ENCODE peak calls at places on chromosomes 2 and 18, in six cellular contexts. One of them, this sample, is unnamed.

GRCh38 chr2:230942920-230943896 is 18.2 kb upstream of the GPR55 start:
- DNase-seq in cardiac septum: peak; percentile 76
- DNase-seq in hepatocyte: no peak
- DNase-seq in stimulated activated CD4-positive, alpha-beta T cell treated with anti-CD3 and anti-CD28 coated beads, TNF-alpha, amount 100 ng/mL, for 4 hours: no peak
- DNase-seq in NCI-H460: no peak
- DNase-seq in GM03348: no peak
- DNase-seq in this sample: no peak

GRCh38 chr2:20141056-20141762 is 83.7 kb downstream of the SDC1 start:
- DNase-seq in cardiac septum: no peak
- DNase-seq in NCI-H460: peak; percentile 49
- DNase-seq in stimulated activated CD4-positive, alpha-beta T cell treated with anti-CD3 and anti-CD28 coated beads, TNF-alpha, amount 100 ng/mL, for 4 hours: no peak
- DNase-seq in hepatocyte: peak; percentile 78
- DNase-seq in GM03348: peak; percentile 97
- DNase-seq in this sample: peak; percentile 89

GRCh38 chr2:163717993-163718680 is 17.7 kb downstream of the FIGN start:
- DNase-seq in GM03348: no peak
- DNase-seq in stimulated activated CD4-positive, alpha-beta T cell treated with anti-CD3 and anti-CD28 coated beads, TNF-alpha, amount 100 ng/mL, for 4 hours: no peak
- DNase-seq in hepatocyte: no peak
- DNase-seq in NCI-H460: no peak
- DNase-seq in cardiac septum: no peak
- DNase-seq in this sample: no peak

GRCh38 chr18:5424903-5425302 is 118.9 kb downstream of the EPB41L3 start:
- DNase-seq in NCI-H460: peak; percentile 36
- DNase-seq in stimulated activated CD4-positive, alpha-beta T cell treated with anti-CD3 and anti-CD28 coated beads, TNF-alpha, amount 100 ng/mL, for 4 hours: no peak
- DNase-seq in hepatocyte: peak; percentile 62
- DNase-seq in cardiac septum: no peak
- DNase-seq in GM03348: peak; percentile 28
- DNase-seq in this sample: no peak

GRCh38 chr2:199382091-199382490 is 75.6 kb downstream of the SATB2 start:
- DNase-seq in hepatocyte: no peak
- DNase-seq in cardiac septum: no peak
- DNase-seq in GM03348: no peak
- DNase-seq in NCI-H460: no peak
- DNase-seq in stimulated activated CD4-positive, alpha-beta T cell treated with anti-CD3 and anti-CD28 coated beads, TNF-alpha, amount 100 ng/mL, for 4 hours: no peak
- DNase-seq in this sample: no peak

GRCh38 chr2:136238552-136239346 is 120.8 kb upstream of the CXCR4 start:
- DNase-seq in hepatocyte: no peak
- DNase-seq in stimulated activated CD4-positive, alpha-beta T cell treated with anti-CD3 and anti-CD28 coated beads, TNF-alpha, amount 100 ng/mL, for 4 hours: no peak
- DNase-seq in GM03348: no peak
- DNase-seq in cardiac septum: no peak
- DNase-seq in NCI-H460: no peak
- DNase-seq in this sample: no peak

GRCh38 chr2:20834331-20834730 is 11.4 kb upstream of the LDAH start:
- DNase-seq in hepatocyte: no peak
- DNase-seq in stimulated activated CD4-positive, alpha-beta T cell treated with anti-CD3 and anti-CD28 coated beads, TNF-alpha, amount 100 ng/mL, for 4 hours: no peak
- DNase-seq in cardiac septum: no peak
- DNase-seq in GM03348: no peak
- DNase-seq in NCI-H460: no peak
- DNase-seq in this sample: no peak

GRCh38 chr2:127575185-127575765 is 39.8 kb downstream of the MYO7B start:
- DNase-seq in cardiac septum: peak; percentile 43
- DNase-seq in stimulated activated CD4-positive, alpha-beta T cell treated with anti-CD3 and anti-CD28 coated beads, TNF-alpha, amount 100 ng/mL, for 4 hours: no peak
- DNase-seq in NCI-H460: no peak
- DNase-seq in GM03348: no peak
- DNase-seq in hepatocyte: no peak
- DNase-seq in this sample: no peak

GRCh38 chr2:238285653-238286082 is 2.7 kb downstream of the PER2 start:
- DNase-seq in cardiac septum: no peak
- DNase-seq in stimulated activated CD4-positive, alpha-beta T cell treated with anti-CD3 and anti-CD28 coated beads, TNF-alpha, amount 100 ng/mL, for 4 hours: no peak
- DNase-seq in GM03348: peak; percentile 91
- DNase-seq in NCI-H460: peak; percentile 75
- DNase-seq in hepatocyte: peak; percentile 94
- DNase-seq in this sample: peak; percentile 81

GRCh38 chr2:215577356-215577755 is 141.5 kb upstream of the FN1 start:
- DNase-seq in stimulated activated CD4-positive, alpha-beta T cell treated with anti-CD3 and anti-CD28 coated beads, TNF-alpha, amount 100 ng/mL, for 4 hours: no peak
- DNase-seq in NCI-H460: no peak
- DNase-seq in cardiac septum: no peak
- DNase-seq in hepatocyte: no peak
- DNase-seq in GM03348: no peak
- DNase-seq in this sample: no peak

GRCh38 chr2:38462121-38462634 is 85.1 kb upstream of the ATL2 start:
- DNase-seq in stimulated activated CD4-positive, alpha-beta T cell treated with anti-CD3 and anti-CD28 coated beads, TNF-alpha, amount 100 ng/mL, for 4 hours: no peak
- DNase-seq in cardiac septum: no peak
- DNase-seq in GM03348: peak; percentile 89
- DNase-seq in NCI-H460: no peak
- DNase-seq in hepatocyte: peak; percentile 73
- DNase-seq in this sample: no peak

GRCh38 chr2:85106489-85107180 is 26.6 kb upstream of the TCF7L1 start:
- DNase-seq in stimulated activated CD4-positive, alpha-beta T cell treated with anti-CD3 and anti-CD28 coated beads, TNF-alpha, amount 100 ng/mL, for 4 hours: no peak
- DNase-seq in NCI-H460: no peak
- DNase-seq in hepatocyte: peak; percentile 19
- DNase-seq in GM03348: peak; percentile 29
- DNase-seq in cardiac septum: no peak
- DNase-seq in this sample: no peak

GRCh38 chr2:128475427-128476211 is 157.0 kb upstream of the HS6ST1 start:
- DNase-seq in cardiac septum: peak; percentile 57
- DNase-seq in GM03348: no peak
- DNase-seq in NCI-H460: no peak
- DNase-seq in hepatocyte: no peak
- DNase-seq in stimulated activated CD4-positive, alpha-beta T cell treated with anti-CD3 and anti-CD28 coated beads, TNF-alpha, amount 100 ng/mL, for 4 hours: no peak
- DNase-seq in this sample: peak; percentile 48

GRCh38 chr2:144331652-144332355 is 188.1 kb downstream of the ZEB2 start:
- DNase-seq in stimulated activated CD4-positive, alpha-beta T cell treated with anti-CD3 and anti-CD28 coated beads, TNF-alpha, amount 100 ng/mL, for 4 hours: no peak
- DNase-seq in NCI-H460: no peak
- DNase-seq in cardiac septum: peak; percentile 89
- DNase-seq in hepatocyte: no peak
- DNase-seq in GM03348: no peak
- DNase-seq in this sample: no peak

GRCh38 chr18:12438257-12438656 is 30.5 kb downstream of the PRELID3A start:
- DNase-seq in stimulated activated CD4-positive, alpha-beta T cell treated with anti-CD3 and anti-CD28 coated beads, TNF-alpha, amount 100 ng/mL, for 4 hours: no peak
- DNase-seq in NCI-H460: no peak
- DNase-seq in cardiac septum: no peak
- DNase-seq in hepatocyte: no peak
- DNase-seq in GM03348: no peak
- DNase-seq in this sample: no peak

GRCh38 chr2:79887747-79888374 is 375.0 kb downstream of the CTNNA2 start:
- DNase-seq in hepatocyte: peak; percentile 71
- DNase-seq in GM03348: peak; percentile 65
- DNase-seq in stimulated activated CD4-positive, alpha-beta T cell treated with anti-CD3 and anti-CD28 coated beads, TNF-alpha, amount 100 ng/mL, for 4 hours: no peak
- DNase-seq in NCI-H460: peak; percentile 61
- DNase-seq in cardiac septum: no peak
- DNase-seq in this sample: no peak

GRCh38 chr2:230864605-230865323 is at the start of gene ITM2C:
- DNase-seq in stimulated activated CD4-positive, alpha-beta T cell treated with anti-CD3 and anti-CD28 coated beads, TNF-alpha, amount 100 ng/mL, for 4 hours: peak; percentile 49
- DNase-seq in hepatocyte: peak; percentile 93
- DNase-seq in cardiac septum: no peak
- DNase-seq in GM03348: peak; percentile 95
- DNase-seq in NCI-H460: peak; percentile 52
- DNase-seq in this sample: peak; percentile 80

GRCh38 chr2:85659324-85659981 is 8.5 kb downstream of the SFTPB start:
- DNase-seq in cardiac septum: peak; percentile 68
- DNase-seq in stimulated activated CD4-positive, alpha-beta T cell treated with anti-CD3 and anti-CD28 coated beads, TNF-alpha, amount 100 ng/mL, for 4 hours: no peak
- DNase-seq in GM03348: no peak
- DNase-seq in NCI-H460: no peak
- DNase-seq in hepatocyte: no peak
- DNase-seq in this sample: peak; percentile 87

GRCh38 chr2:68357608-68358337 is 7.3 kb upstream of the PLEK start:
- DNase-seq in cardiac septum: no peak
- DNase-seq in NCI-H460: peak; percentile 48
- DNase-seq in stimulated activated CD4-positive, alpha-beta T cell treated with anti-CD3 and anti-CD28 coated beads, TNF-alpha, amount 100 ng/mL, for 4 hours: no peak
- DNase-seq in hepatocyte: peak; percentile 21
- DNase-seq in GM03348: peak; percentile 67
- DNase-seq in this sample: no peak

GRCh38 chr2:149357058-149357457 is 26.7 kb downstream of the LYPD6 start:
- DNase-seq in cardiac septum: no peak
- DNase-seq in NCI-H460: no peak
- DNase-seq in GM03348: no peak
- DNase-seq in stimulated activated CD4-positive, alpha-beta T cell treated with anti-CD3 and anti-CD28 coated beads, TNF-alpha, amount 100 ng/mL, for 4 hours: no peak
- DNase-seq in hepatocyte: no peak
- DNase-seq in this sample: no peak

GRCh38 chr18:34661464-34662087 is 48.5 kb upstream of the DTNA start:
- DNase-seq in cardiac septum: no peak
- DNase-seq in NCI-H460: peak; percentile 47
- DNase-seq in stimulated activated CD4-positive, alpha-beta T cell treated with anti-CD3 and anti-CD28 coated beads, TNF-alpha, amount 100 ng/mL, for 4 hours: no peak
- DNase-seq in GM03348: peak; percentile 71
- DNase-seq in hepatocyte: peak; percentile 58
- DNase-seq in this sample: no peak

GRCh38 chr2:134372611-134373131 is 118.8 kb downstream of the MGAT5 start:
- DNase-seq in cardiac septum: no peak
- DNase-seq in GM03348: peak; percentile 75
- DNase-seq in stimulated activated CD4-positive, alpha-beta T cell treated with anti-CD3 and anti-CD28 coated beads, TNF-alpha, amount 100 ng/mL, for 4 hours: no peak
- DNase-seq in NCI-H460: no peak
- DNase-seq in hepatocyte: peak; percentile 28
- DNase-seq in this sample: no peak

GRCh38 chr18:48905541-48905940 is 45.2 kb downstream of the SMAD7 start:
- DNase-seq in stimulated activated CD4-positive, alpha-beta T cell treated with anti-CD3 and anti-CD28 coated beads, TNF-alpha, amount 100 ng/mL, for 4 hours: no peak
- DNase-seq in hepatocyte: no peak
- DNase-seq in NCI-H460: no peak
- DNase-seq in GM03348: no peak
- DNase-seq in cardiac septum: no peak
- DNase-seq in this sample: no peak

GRCh38 chr2:207511851-207512250 is 17.9 kb upstream of the CREB1 start:
- DNase-seq in cardiac septum: no peak
- DNase-seq in stimulated activated CD4-positive, alpha-beta T cell treated with anti-CD3 and anti-CD28 coated beads, TNF-alpha, amount 100 ng/mL, for 4 hours: no peak
- DNase-seq in hepatocyte: no peak
- DNase-seq in NCI-H460: no peak
- DNase-seq in GM03348: no peak
- DNase-seq in this sample: no peak

GRCh38 chr2:196274387-196274809 is 103.0 kb upstream of the STK17B start:
- DNase-seq in hepatocyte: peak; percentile 41
- DNase-seq in cardiac septum: no peak
- DNase-seq in NCI-H460: no peak
- DNase-seq in GM03348: peak; percentile 33
- DNase-seq in stimulated activated CD4-positive, alpha-beta T cell treated with anti-CD3 and anti-CD28 coated beads, TNF-alpha, amount 100 ng/mL, for 4 hours: no peak
- DNase-seq in this sample: no peak

GRCh38 chr2:70541481-70542020 is 12.1 kb downstream of the TGFA start:
- DNase-seq in GM03348: peak; percentile 67
- DNase-seq in stimulated activated CD4-positive, alpha-beta T cell treated with anti-CD3 and anti-CD28 coated beads, TNF-alpha, amount 100 ng/mL, for 4 hours: no peak
- DNase-seq in hepatocyte: no peak
- DNase-seq in NCI-H460: no peak
- DNase-seq in cardiac septum: no peak
- DNase-seq in this sample: no peak

GRCh38 chr2:91839904-91840868 is 3031.0 kb upstream of the TEKT4 start:
- DNase-seq in NCI-H460: no peak
- DNase-seq in GM03348: peak; percentile 2
- DNase-seq in hepatocyte: no peak
- DNase-seq in cardiac septum: no peak
- DNase-seq in stimulated activated CD4-positive, alpha-beta T cell treated with anti-CD3 and anti-CD28 coated beads, TNF-alpha, amount 100 ng/mL, for 4 hours: no peak
- DNase-seq in this sample: peak; percentile 54

GRCh38 chr2:69196327-69197117 is 183.5 kb downstream of the ANTXR1 start:
- DNase-seq in cardiac septum: no peak
- DNase-seq in stimulated activated CD4-positive, alpha-beta T cell treated with anti-CD3 and anti-CD28 coated beads, TNF-alpha, amount 100 ng/mL, for 4 hours: no peak
- DNase-seq in NCI-H460: no peak
- DNase-seq in hepatocyte: peak; percentile 53
- DNase-seq in GM03348: peak; percentile 70
- DNase-seq in this sample: no peak

GRCh38 chr18:79782566-79783308 is 15.0 kb upstream of the KCNG2 start:
- DNase-seq in GM03348: no peak
- DNase-seq in NCI-H460: no peak
- DNase-seq in hepatocyte: no peak
- DNase-seq in stimulated activated CD4-positive, alpha-beta T cell treated with anti-CD3 and anti-CD28 coated beads, TNF-alpha, amount 100 ng/mL, for 4 hours: no peak
- DNase-seq in cardiac septum: peak; percentile 69
- DNase-seq in this sample: peak; percentile 48

GRCh38 chr2:204737296-204737695 is 192.0 kb downstream of the PARD3B start:
- DNase-seq in stimulated activated CD4-positive, alpha-beta T cell treated with anti-CD3 and anti-CD28 coated beads, TNF-alpha, amount 100 ng/mL, for 4 hours: no peak
- DNase-seq in cardiac septum: no peak
- DNase-seq in GM03348: no peak
- DNase-seq in NCI-H460: no peak
- DNase-seq in hepatocyte: no peak
- DNase-seq in this sample: no peak

GRCh38 chr2:161415041-161415440 is 1.1 kb upstream of the TBR1 start:
- DNase-seq in NCI-H460: no peak
- DNase-seq in hepatocyte: no peak
- DNase-seq in GM03348: no peak
- DNase-seq in stimulated activated CD4-positive, alpha-beta T cell treated with anti-CD3 and anti-CD28 coated beads, TNF-alpha, amount 100 ng/mL, for 4 hours: no peak
- DNase-seq in cardiac septum: no peak
- DNase-seq in this sample: no peak

GRCh38 chr2:66899648-66900047 is 464.7 kb downstream of the MEIS1 start:
- DNase-seq in hepatocyte: no peak
- DNase-seq in NCI-H460: no peak
- DNase-seq in GM03348: no peak
- DNase-seq in cardiac septum: no peak
- DNase-seq in stimulated activated CD4-positive, alpha-beta T cell treated with anti-CD3 and anti-CD28 coated beads, TNF-alpha, amount 100 ng/mL, for 4 hours: no peak
- DNase-seq in this sample: no peak

GRCh38 chr2:113000436-113000835 is 4.8 kb upstream of the IL36A start:
- DNase-seq in GM03348: no peak
- DNase-seq in NCI-H460: no peak
- DNase-seq in stimulated activated CD4-positive, alpha-beta T cell treated with anti-CD3 and anti-CD28 coated beads, TNF-alpha, amount 100 ng/mL, for 4 hours: no peak
- DNase-seq in hepatocyte: no peak
- DNase-seq in cardiac septum: no peak
- DNase-seq in this sample: no peak

GRCh38 chr18:63322908-63323634 is 3.5 kb upstream of the BCL2 start:
- DNase-seq in hepatocyte: peak; percentile 84
- DNase-seq in cardiac septum: no peak
- DNase-seq in stimulated activated CD4-positive, alpha-beta T cell treated with anti-CD3 and anti-CD28 coated beads, TNF-alpha, amount 100 ng/mL, for 4 hours: no peak
- DNase-seq in GM03348: peak; percentile 75
- DNase-seq in NCI-H460: peak; percentile 52
- DNase-seq in this sample: no peak

GRCh38 chr2:222864296-222864695 is 3.5 kb downstream of the ACSL3 start:
- DNase-seq in hepatocyte: peak; percentile 9
- DNase-seq in cardiac septum: no peak
- DNase-seq in stimulated activated CD4-positive, alpha-beta T cell treated with anti-CD3 and anti-CD28 coated beads, TNF-alpha, amount 100 ng/mL, for 4 hours: no peak
- DNase-seq in GM03348: peak; percentile 68
- DNase-seq in NCI-H460: no peak
- DNase-seq in this sample: no peak